ENCODE peak calls at places on chromosomes 16 and 17, in seven cellular contexts. W is stomach; D is stimulated activated CD4-positive, alpha-beta T cell treated with anti-CD3 and anti-CD28 coated beads, Interleukin-2, amount 100 ng/mL, for 48 hours; S is substantia nigra; I is NCI-H1092; U is prostate gland; X is AG04449. A is an unnamed sample.

GRCh38 chr17:72903522-72903921 is 189.0 kb downstream of the SLC39A11 start:
- DNase-seq in W (no peak), D (no peak), S (no peak), I (no peak), U (no peak), X (no peak), A (no peak)

GRCh38 chr17:77346765-77347164 is 206.0 kb downstream of the SEC14L1 start:
- DNase-seq in W (no peak), D (no peak), S (no peak), I (no peak), U (no peak), X (no peak), A (peak)

GRCh38 chr16:56357765-56358322 is 67.5 kb downstream of the AMFR start:
- DNase-seq in W (peak), D (no peak), S (no peak), I (no peak), U (no peak), X (no peak), A (peak)

GRCh38 chr16:69762843-69763556 is 868 bp downstream of the WWP2 start:
- DNase-seq in W (no peak), D (no peak), S (no peak), I (no peak), U (no peak), X (no peak), A (no peak)

GRCh38 chr16:30414159-30414558 is 6.8 kb downstream of the ZNF771 start:
- DNase-seq in W (no peak), D (no peak), S (no peak), I (no peak), U (no peak), X (no peak), A (no peak)

GRCh38 chr17:41403409-41404023 is 6.1 kb upstream of the KRT31 start:
- DNase-seq in W (no peak), D (no peak), S (no peak), I (no peak), U (no peak), X (no peak), A (no peak)

GRCh38 chr17:35242158-35242804 is 591 bp upstream of the SLFN5 start:
- DNase-seq in W (peak), D (peak), S (no peak), I (peak), U (peak), X (no peak), A (peak)

GRCh38 chr17:67399676-67400075 is 22.6 kb downstream of the PITPNC1 start:
- DNase-seq in W (no peak), D (no peak), S (no peak), I (no peak), U (no peak), X (no peak), A (no peak)

GRCh38 chr17:15463363-15463762 is 4.1 kb downstream of the CDRT4 start:
- DNase-seq in W (peak), D (no peak), S (no peak), I (no peak), U (no peak), X (no peak), A (peak)

GRCh38 chr17:50129303-50129945 is 536 bp downstream of the SAMD14 start:
- DNase-seq in W (no peak), D (no peak), S (no peak), I (no peak), U (no peak), X (no peak), A (no peak)

GRCh38 chr17:73650147-73650546 is 5.9 kb upstream of the SDK2 start:
- DNase-seq in W (no peak), D (no peak), S (no peak), I (no peak), U (no peak), X (no peak), A (no peak)

GRCh38 chr16:2341456-2342447 is 1.2 kb upstream of the ABCA3 start:
- DNase-seq in W (no peak), D (no peak), S (no peak), I (no peak), U (no peak), X (no peak), A (no peak)

GRCh38 chr17:21028192-21028591 is 14.6 kb downstream of the USP22 start:
- DNase-seq in W (no peak), D (no peak), S (peak), I (no peak), U (no peak), X (no peak), A (no peak)

GRCh38 chr16:1407749-1408148 is 6.8 kb downstream of the UNKL start:
- DNase-seq in W (no peak), D (no peak), S (no peak), I (no peak), U (no peak), X (no peak), A (no peak)

GRCh38 chr16:17327671-17328335 is 143.0 kb downstream of the XYLT1 start:
- DNase-seq in W (no peak), D (no peak), S (no peak), I (no peak), U (no peak), X (no peak), A (no peak)

GRCh38 chr17:82086941-82087906 is 10.8 kb downstream of the FASN start:
- DNase-seq in W (no peak), D (no peak), S (no peak), I (no peak), U (no peak), X (no peak), A (no peak)

GRCh38 chr17:83176272-83176955 is 97.0 kb downstream of the METRNL start:
- DNase-seq in W (no peak), D (no peak), S (no peak), I (no peak), U (no peak), X (no peak), A (peak)

GRCh38 chr16:11621920-11622651 is 35.4 kb upstream of the LITAF start:
- DNase-seq in W (no peak), D (no peak), S (no peak), I (no peak), U (no peak), X (no peak), A (no peak)

GRCh38 chr17:60506312-60506711 is 19.7 kb downstream of the APPBP2 start:
- DNase-seq in W (no peak), D (no peak), S (no peak), I (no peak), U (no peak), X (peak), A (no peak)

GRCh38 chr17:73772107-73772705 is 128.0 kb upstream of the SDK2 start:
- DNase-seq in W (no peak), D (no peak), S (no peak), I (no peak), U (no peak), X (no peak), A (no peak)

GRCh38 chr16:86709103-86709502 is 130.8 kb downstream of the FOXL1 start:
- DNase-seq in W (no peak), D (no peak), S (no peak), I (no peak), U (no peak), X (no peak), A (no peak)

GRCh38 chr16:69311533-69312388 is 611 bp downstream of the VPS4A start:
- DNase-seq in W (peak), D (peak), S (no peak), I (peak), U (no peak), X (no peak), A (no peak)

GRCh38 chr17:34485999-34486398 is 93.4 kb upstream of the TMEM132E start:
- DNase-seq in W (no peak), D (no peak), S (no peak), I (no peak), U (no peak), X (no peak), A (no peak)

GRCh38 chr16:86856946-86857586 is 278.7 kb downstream of the FOXL1 start:
- DNase-seq in W (no peak), D (no peak), S (no peak), I (no peak), U (no peak), X (no peak), A (no peak)

GRCh38 chr17:78805301-78805700 is 23.2 kb upstream of the CYTH1 start:
- DNase-seq in W (peak), D (peak), S (no peak), I (no peak), U (no peak), X (no peak), A (no peak)